ENCODE peak calls at places on chromosomes 12 and 14, in seven cellular contexts. B is GM10248; I is AG09309; K is gastrocnemius medialis; S is heart right ventricle; Z is cardiac fibroblast; A is CD4-positive, alpha-beta T cell. Q is an unnamed sample.

GRCh38 chr12:13106666-13107065 is 3.2 kb upstream of the GSG1 start:
- DNase-seq in Z (no peak), B (no peak), I (no peak), S (no peak), K (no peak), A (no peak), Q (no peak)

GRCh38 chr12:12723681-12724420 is 6.7 kb downstream of the CDKN1B start:
- DNase-seq in K (peak; percentile 25), I (no peak), A (peak; percentile 16), Z (peak; percentile 36), B (no peak), S (peak; percentile 60), Q (no peak)

GRCh38 chr12:110338754-110339153 is 57.7 kb downstream of the ATP2A2 start:
- DNase-seq in K (no peak), B (peak; percentile 33), S (no peak), I (no peak), A (no peak), Z (no peak), Q (no peak)

GRCh38 chr14:103243764-103244737 is 90.0 kb upstream of the EIF5 start:
- DNase-seq in Z (no peak), B (no peak), I (no peak), K (no peak), A (no peak), S (no peak), Q (no peak)

GRCh38 chr14:23573384-23573783 is 5.2 kb downstream of the JPH4 start:
- DNase-seq in K (peak; percentile 0), Z (no peak), I (no peak), B (no peak), A (no peak), S (no peak), Q (no peak)

GRCh38 chr14:67313153-67313552 is 46.5 kb downstream of the ATP6V1D start:
- DNase-seq in S (no peak), B (no peak), K (no peak), A (no peak), I (no peak), Z (no peak), Q (no peak)

GRCh38 chr12:123149088-123149827 is 1.6 kb downstream of the PITPNM2 start:
- DNase-seq in B (no peak), S (no peak), K (no peak), I (no peak), A (no peak), Z (peak; percentile 29), Q (no peak)

GRCh38 chr14:40269436-40269835 is 837.2 kb upstream of the FBXO33 start:
- DNase-seq in B (no peak), S (no peak), I (no peak), A (no peak), K (no peak), Z (no peak), Q (no peak)

GRCh38 chr12:118337194-118337838 is 35.4 kb downstream of the TAOK3 start:
- DNase-seq in K (no peak), S (no peak), Z (peak; percentile 59), B (no peak), I (no peak), A (no peak), Q (no peak)

GRCh38 chr14:75561013-75561432 is 17.4 kb upstream of the FLVCR2 start:
- DNase-seq in Z (peak; percentile 83), A (no peak), K (peak; percentile 92), B (peak; percentile 61), S (peak; percentile 56), I (peak; percentile 21), Q (peak; percentile 63)

GRCh38 chr12:52427083-52427482 is 7.1 kb downstream of the KRT75 start:
- DNase-seq in I (no peak), B (no peak), K (no peak), Z (no peak), S (no peak), A (no peak), Q (no peak)

GRCh38 chr12:52425466-52425865 is 8.7 kb downstream of the KRT75 start:
- DNase-seq in B (no peak), K (no peak), A (no peak), Z (no peak), I (no peak), S (no peak), Q (no peak)

GRCh38 chr12:52426034-52426433 is 8.1 kb downstream of the KRT75 start:
- DNase-seq in K (no peak), A (no peak), S (no peak), B (no peak), Z (no peak), I (no peak), Q (no peak)

GRCh38 chr12:52423661-52424503 is 10.3 kb downstream of the KRT75 start:
- DNase-seq in S (no peak), B (no peak), A (no peak), I (no peak), Z (no peak), K (no peak), Q (no peak)

GRCh38 chr12:52428121-52428520 is 6.0 kb downstream of the KRT75 start:
- DNase-seq in B (no peak), K (no peak), Z (no peak), S (no peak), A (no peak), I (no peak), Q (no peak)
- TF ChIP-seq CTCF in B (no peak), K (no peak), Z (no peak), S (no peak), A (no peak), I (no peak), Q (no peak)

DNA sequence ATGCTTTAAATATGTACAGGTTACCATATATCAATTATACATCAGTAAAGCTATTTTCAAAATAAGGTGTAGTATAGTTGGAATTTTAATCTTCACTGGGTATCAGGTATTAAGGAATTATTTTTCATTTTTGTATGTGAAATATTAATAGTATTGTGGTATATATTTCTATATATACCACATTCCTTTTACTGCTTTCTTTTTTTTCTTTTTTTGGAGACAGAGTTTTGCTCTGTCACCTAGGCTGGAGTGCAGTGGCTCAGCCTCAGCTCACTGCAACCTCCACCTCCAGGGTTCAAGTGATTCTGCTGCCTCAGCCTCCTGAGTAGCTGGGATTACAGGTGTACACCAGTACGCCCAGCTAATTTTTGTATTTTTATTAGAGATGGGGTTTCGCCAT is 36.6 kb downstream of the BICDL1 start:
- DNase-seq in A (no peak), B (no peak), I (no peak), Z (no peak), K (no peak), S (no peak), Q (no peak)
- TF ChIP-seq CTCF in A (no peak), B (no peak), I (no peak), Z (no peak), K (no peak), S (no peak), Q (no peak)

GRCh38 chr14:39107624-39108023 is 4.6 kb upstream of the SEC23A start:
- DNase-seq in B (peak; percentile 57), I (no peak), S (no peak), Z (peak; percentile 62), K (no peak), A (no peak), Q (peak; percentile 52)
- TF ChIP-seq CTCF in B (peak; percentile 45), I (peak; percentile 50), S (peak; percentile 54), Z (peak; percentile 51), K (no peak), A (peak; percentile 48), Q (peak; percentile 51)

GRCh38 chr14:25413058-25413457 is 363.1 kb upstream of the STXBP6 start:
- DNase-seq in S (no peak), Z (no peak), I (no peak), A (no peak), K (no peak), B (no peak), Q (no peak)

GRCh38 chr14:25406818-25407217 is 356.9 kb upstream of the STXBP6 start:
- DNase-seq in A (no peak), K (no peak), B (no peak), Z (peak; percentile 33), I (peak; percentile 0), S (no peak), Q (no peak)

GRCh38 chr14:25411933-25412757 is 362.2 kb upstream of the STXBP6 start:
- DNase-seq in B (no peak), K (peak; percentile 12), Z (peak; percentile 18), I (no peak), S (no peak), A (no peak), Q (no peak)
- TF ChIP-seq CTCF in B (peak; percentile 4), K (no peak), Z (no peak), I (peak; percentile 18), S (no peak), A (no peak), Q (peak; percentile 29)

GRCh38 chr12:14858513-14858912 is 15.2 kb upstream of the ART4 start:
- DNase-seq in A (no peak), K (no peak), I (no peak), S (no peak), Z (no peak), B (no peak), Q (no peak)

GRCh38 chr12:14852880-14853279 is 9.6 kb upstream of the ART4 start:
- DNase-seq in B (no peak), A (no peak), K (no peak), Z (no peak), S (no peak), I (no peak), Q (no peak)

GRCh38 chr12:14850929-14851663 is 7.8 kb upstream of the ART4 start:
- DNase-seq in Z (no peak), I (no peak), S (no peak), B (no peak), A (no peak), K (no peak), Q (no peak)

GRCh38 chr12:14853966-14854365 is 10.6 kb upstream of the ART4 start:
- DNase-seq in B (no peak), I (no peak), K (no peak), Z (no peak), S (no peak), A (no peak), Q (no peak)

GRCh38 chr12:14854586-14855163 is 11.3 kb upstream of the ART4 start:
- DNase-seq in Z (peak; percentile 62), K (no peak), S (no peak), I (no peak), A (no peak), B (peak; percentile 17), Q (no peak)
- TF ChIP-seq CTCF in Z (no peak), K (no peak), S (no peak), I (no peak), A (no peak), B (no peak), Q (no peak)

GRCh38 chr12:14970467-14970866 is 2.4 kb upstream of the PDE6H start:
- DNase-seq in I (no peak), B (no peak), S (no peak), K (no peak), Z (peak; percentile 54), A (no peak), Q (no peak)

GRCh38 chr12:14974633-14975032 is 1.8 kb downstream of the PDE6H start:
- DNase-seq in I (no peak), Z (no peak), S (no peak), A (no peak), B (no peak), K (no peak), Q (no peak)

GRCh38 chr12:14975451-14975850 is 2.6 kb downstream of the PDE6H start:
- DNase-seq in B (no peak), K (no peak), S (no peak), Z (no peak), I (no peak), A (no peak), Q (no peak)

DNA sequence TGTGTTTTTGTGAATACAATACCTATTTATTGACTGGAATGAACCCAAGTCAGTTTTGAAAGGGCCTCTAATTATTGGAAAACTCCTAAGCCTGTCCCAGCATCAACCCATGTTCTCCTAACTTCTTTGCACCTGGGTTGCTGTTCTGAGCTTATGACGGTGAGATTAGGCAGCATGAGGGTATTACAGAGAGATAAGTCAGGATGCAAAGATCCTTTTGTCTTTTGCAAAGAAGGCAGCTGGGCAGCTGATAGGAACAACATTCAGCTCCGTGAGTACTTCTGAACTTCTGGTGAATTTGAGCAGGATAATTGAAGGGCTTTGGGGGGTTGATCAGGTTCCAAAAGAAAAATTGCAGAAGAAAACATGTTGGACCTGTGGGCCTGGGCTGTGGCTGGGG is at the start of gene PDE6H:
- DNase-seq in I (no peak), Z (no peak), S (no peak), K (no peak), B (no peak), A (no peak), Q (no peak)
- TF ChIP-seq CTCF in I (no peak), Z (no peak), S (no peak), K (no peak), B (no peak), A (no peak), Q (no peak)